ENCODE peak calls at places on chromosomes 6 and 20, in four cellular contexts. A is GM12892, M is sigmoid colon, Y is K562. W is an unnamed sample.

GRCh38 chr20:32445539-32446273 is 87.6 kb downstream of the ASXL1 start:
- DNase-seq in A (no peak), M (peak; percentile 63), Y (peak; percentile 34), W (no peak)

GRCh38 chr20:4076671-4077070 is 61.3 kb upstream of the RNF24 start:
- DNase-seq in A (no peak), M (no peak), Y (no peak), W (no peak)

GRCh38 chr6:3654436-3654835 is 97.1 kb downstream of the PXDC1 start:
- DNase-seq in A (no peak), M (no peak), Y (no peak), W (no peak)

GRCh38 chr6:46044876-46045617 is 29.4 kb upstream of the CLIC5 start:
- DNase-seq in A (no peak), M (no peak), Y (no peak), W (no peak)

GRCh38 chr6:63816979-63817436 is 181.4 kb downstream of the PHF3 start:
- DNase-seq in Y (no peak), M (no peak), A (no peak), W (no peak)

GRCh38 chr6:34046617-34047016 is 99.3 kb downstream of the GRM4 start:
- DNase-seq in M (no peak), Y (no peak), A (no peak), W (no peak)

GRCh38 chr20:38534756-38535155 is 46.2 kb upstream of the ADIG start:
- DNase-seq in M (no peak), A (no peak), Y (no peak), W (no peak)

GRCh38 chr6:100420711-100421110 is 44.0 kb downstream of the SIM1 start:
- DNase-seq in A (no peak), M (no peak), Y (no peak), W (no peak)

GRCh38 chr6:53564401-53565065 is 19.6 kb upstream of the GCLC start:
- DNase-seq in Y (no peak), M (no peak), A (no peak), W (no peak)

GRCh38 chr6:35691027-35691824 is 2.5 kb upstream of the FKBP5 start:
- DNase-seq in Y (no peak), A (no peak), M (peak; percentile 99), W (peak; percentile 94)

GRCh38 chr6:27280540-27281000 is 31.5 kb downstream of the POM121L2 start:
- DNase-seq in M (no peak), Y (peak; percentile 60), A (no peak), W (no peak)

GRCh38 chr6:7431241-7431593 is 41.6 kb downstream of the RIOK1 start:
- DNase-seq in Y (no peak), A (no peak), M (no peak), W (no peak)

GRCh38 chr6:41768545-41769308 is 11.0 kb downstream of the FRS3 start:
- DNase-seq in A (no peak), Y (peak; percentile 70), M (no peak), W (no peak)

GRCh38 chr20:14336667-14337066 is 745 bp downstream of the FLRT3 start:
- DNase-seq in A (no peak), M (no peak), Y (no peak), W (no peak)

GRCh38 chr20:14334306-14334930 is 3.0 kb downstream of the FLRT3 start:
- DNase-seq in M (peak; percentile 67), A (no peak), Y (no peak), W (no peak)

GRCh38 chr20:14335122-14335521 is 2.3 kb downstream of the FLRT3 start:
- DNase-seq in Y (no peak), A (no peak), M (no peak), W (no peak)

GRCh38 chr20:14333734-14334133 is 3.7 kb downstream of the FLRT3 start:
- DNase-seq in Y (no peak), M (no peak), A (no peak), W (no peak)

DNA sequence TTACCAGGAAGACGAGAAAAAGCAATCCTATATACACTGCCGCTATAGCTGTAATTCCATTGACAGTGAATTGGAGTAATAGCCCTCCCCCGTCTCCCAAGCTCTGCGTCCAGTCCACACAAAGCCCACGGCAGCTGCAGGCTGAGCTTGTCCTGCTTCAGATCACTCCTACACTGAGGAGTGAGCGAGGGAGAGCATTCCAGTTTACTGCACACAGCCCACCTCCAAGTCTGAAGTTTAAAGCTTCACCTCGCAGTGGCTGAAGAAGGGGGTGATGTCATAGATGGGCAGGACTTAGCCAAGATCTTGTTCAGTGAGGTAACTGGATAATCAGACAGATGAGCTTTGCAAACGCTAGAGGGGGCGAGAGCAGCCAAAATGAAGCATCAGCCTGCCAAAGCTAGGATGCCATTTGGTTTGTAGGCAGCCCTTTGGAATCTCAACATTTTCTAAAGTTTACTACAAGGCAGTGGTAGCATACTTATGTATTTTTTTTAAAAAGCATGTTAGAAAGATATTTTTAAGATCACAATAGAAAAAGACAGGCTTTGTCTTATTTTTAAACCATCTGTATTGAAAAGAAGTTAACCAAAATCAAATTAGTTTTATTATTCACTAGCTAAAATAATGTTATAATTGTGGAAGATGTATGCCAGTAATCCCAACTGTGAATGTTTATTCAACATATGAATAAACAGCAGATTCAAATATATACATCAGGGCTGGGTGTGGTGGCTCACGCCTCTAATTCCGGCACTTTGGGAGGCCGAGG is at the start of gene FLRT3:
- DNase-seq in M (peak; percentile 88), Y (no peak), A (no peak), W (peak; percentile 74)
- TF ChIP-seq POLR2A in M (peak; percentile 79), Y (no peak), A (no peak), W (no peak)

GRCh38 chr6:21676769-21677168 is 83.2 kb downstream of the SOX4 start:
- DNase-seq in Y (no peak), A (no peak), M (no peak), W (no peak)

GRCh38 chr6:21679761-21680265 is 86.3 kb downstream of the SOX4 start:
- DNase-seq in Y (no peak), M (no peak), A (no peak), W (no peak)

GRCh38 chr6:21680611-21681010 is 87.1 kb downstream of the SOX4 start:
- DNase-seq in Y (no peak), M (no peak), A (no peak), W (no peak)

DNA sequence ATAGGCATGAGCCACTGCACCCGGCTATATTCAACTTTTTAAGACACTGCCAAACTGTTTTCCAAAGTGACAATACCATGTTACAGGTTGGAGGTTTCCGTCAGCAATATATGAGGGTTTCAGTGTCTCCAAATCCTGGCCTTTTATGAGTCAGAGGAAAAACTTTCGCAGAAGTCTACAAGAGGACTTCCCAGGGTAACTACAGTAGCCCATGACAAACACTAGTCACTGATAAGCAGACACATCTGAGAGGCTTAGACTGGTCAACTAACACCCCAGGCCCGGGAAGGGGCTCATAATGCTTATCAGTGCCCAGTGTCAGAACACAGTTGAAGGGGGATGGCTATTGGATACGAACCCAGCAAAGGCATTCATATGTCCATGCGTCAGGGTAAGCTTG is 85.4 kb downstream of the SOX4 start:
- DNase-seq in M (no peak), A (no peak), Y (no peak), W (no peak)
- TF ChIP-seq POLR2AphosphoS5 in M (no peak), A (no peak), Y (no peak), W (no peak)

DNA sequence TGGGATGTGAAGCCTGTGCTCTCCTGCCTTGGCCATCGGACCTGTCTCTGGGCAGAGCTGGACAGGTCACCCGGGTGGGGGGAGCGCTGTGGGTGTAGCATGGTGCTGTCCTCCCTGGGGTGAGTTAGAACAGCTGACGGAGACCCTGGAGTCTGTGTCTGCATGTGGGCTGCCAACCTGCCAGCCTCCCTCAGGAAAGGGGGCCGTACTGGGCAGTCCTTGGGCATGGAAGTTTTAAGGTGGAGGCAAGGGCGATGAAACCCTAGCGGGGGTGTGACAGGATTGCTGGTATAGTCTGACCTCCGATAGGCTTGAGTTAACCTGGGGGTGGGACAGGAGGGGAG is 2.4 kb downstream of the SOX18 start:
- DNase-seq in M (no peak), A (no peak), Y (no peak), W (no peak)
- TF ChIP-seq POLR2A in M (no peak), A (no peak), Y (no peak), W (no peak)

DNA sequence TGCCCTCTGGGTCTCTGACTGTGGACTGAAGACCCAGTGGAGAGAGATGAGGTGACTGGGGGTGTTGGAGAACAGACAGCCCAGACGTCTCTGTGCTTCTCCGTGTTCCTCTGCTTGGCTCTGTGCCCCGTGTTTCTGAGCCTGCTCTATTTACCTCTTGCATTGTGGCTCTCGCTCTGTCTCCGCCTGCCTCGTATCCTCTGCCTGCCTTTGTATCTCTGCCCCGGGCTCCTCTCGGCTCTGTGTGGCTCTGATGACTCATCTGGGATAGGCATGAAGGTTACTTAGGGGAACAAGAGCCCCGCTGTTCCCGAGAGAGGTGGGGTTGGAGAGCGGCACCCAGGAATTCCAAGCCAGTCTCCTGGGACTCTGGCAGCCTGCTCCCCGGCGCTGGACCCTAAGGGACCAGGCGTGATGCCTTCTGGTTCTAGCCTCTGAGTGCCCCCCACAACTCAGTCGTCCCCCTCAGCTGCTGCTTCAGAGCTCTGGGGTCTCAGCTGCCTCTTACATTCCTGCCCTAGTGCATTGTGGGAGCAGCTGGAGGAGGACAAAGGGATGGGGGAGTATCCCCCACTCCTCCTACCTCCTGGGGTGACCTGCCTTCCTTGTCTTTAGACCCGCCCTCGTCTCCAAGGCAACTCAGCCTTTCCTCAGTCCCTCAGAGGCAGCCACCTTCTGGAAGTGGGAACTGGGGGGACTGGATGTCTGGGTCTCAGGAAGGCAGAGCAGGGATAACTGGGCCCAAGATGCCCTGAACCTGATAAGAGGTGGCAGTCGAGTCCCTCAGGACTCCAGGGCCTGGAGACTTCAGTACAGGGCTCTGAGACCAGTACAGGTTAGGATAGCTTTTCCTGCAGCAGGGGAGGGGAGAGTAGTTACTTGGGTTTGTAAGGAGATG is 1.9 kb downstream of the DDR1 start:
- DNase-seq in A (no peak), M (peak; percentile 89), Y (peak; percentile 84), W (peak; percentile 93)
- TF ChIP-seq POLR2AphosphoS5 in A (no peak), M (peak; percentile 55), Y (no peak), W (peak; percentile 76)

GRCh38 chr6:19804362-19805145 is 32.6 kb upstream of the ID4 start:
- DNase-seq in A (peak; percentile 18), M (peak; percentile 98), Y (peak; percentile 97), W (peak; percentile 94)
- TF ChIP-seq POLR2A in A (no peak), M (no peak), Y (peak; percentile 82), W (peak; percentile 33)

GRCh38 chr20:47320990-47321805 is 35.3 kb downstream of the ZMYND8 start:
- DNase-seq in A (no peak), Y (no peak), M (no peak), W (peak; percentile 50)
- TF ChIP-seq POLR2AphosphoS5 in A (no peak), Y (peak; percentile 13), M (no peak), W (no peak)

GRCh38 chr6:151068761-151069312 is 170.9 kb upstream of the AKAP12 start:
- DNase-seq in Y (no peak), A (no peak), M (peak; percentile 27), W (no peak)

GRCh38 chr6:151069641-151070040 is 170.1 kb upstream of the AKAP12 start:
- DNase-seq in A (no peak), Y (no peak), M (peak; percentile 42), W (no peak)

GRCh38 chr6:151070666-151071065 is 169.1 kb upstream of the AKAP12 start:
- DNase-seq in Y (no peak), M (peak; percentile 22), A (no peak), W (no peak)

GRCh38 chr6:151065027-151065815 is 174.5 kb upstream of the AKAP12 start:
- DNase-seq in M (no peak), A (no peak), Y (no peak), W (no peak)

GRCh38 chr6:151067684-151068596 is 171.8 kb upstream of the AKAP12 start:
- DNase-seq in Y (no peak), M (peak; percentile 86), A (no peak), W (peak; percentile 24)
- TF ChIP-seq POLR2A in Y (no peak), M (no peak), A (no peak), W (no peak)

GRCh38 chr6:154488802-154489437 is 21.6 kb downstream of the CNKSR3 start:
- DNase-seq in M (no peak), A (no peak), Y (no peak), W (no peak)
- TF ChIP-seq POLR2AphosphoS5 in M (no peak), A (no peak), Y (no peak), W (no peak)